ENCODE peak calls at places on chromosomes 2 and 18, in nine cellular contexts. F is upper lobe of right lung, G is tibial nerve, E is prostate gland, Z is transverse colon, I is GM12878, L is left ventricle myocardium inferior, B is osteocyte, D is uterus. N is an unnamed sample.

GRCh38 chr2:142314164-142314563 is 183.3 kb upstream of the LRP1B start:
- DNase-seq in F (no peak), G (no peak), E (no peak), Z (no peak), I (no peak), L (no peak), B (no peak), D (no peak), N (no peak)

GRCh38 chr2:12587729-12588522 is 128.8 kb upstream of the TRIB2 start:
- DNase-seq in F (no peak), G (no peak), E (no peak), Z (peak; percentile 27), I (peak; percentile 49), L (no peak), B (no peak), D (peak; percentile 47), N (no peak)

GRCh38 chr18:9855686-9856085 is 30.1 kb upstream of the TXNDC2 start:
- DNase-seq in F (no peak), G (no peak), E (no peak), Z (no peak), I (no peak), L (no peak), B (no peak), D (no peak), N (no peak)

GRCh38 chr2:213934560-213934959 is 476.3 kb upstream of the VWC2L start:
- DNase-seq in F (no peak), G (peak; percentile 7), E (no peak), Z (no peak), I (peak; percentile 11), L (no peak), B (no peak), D (no peak), N (peak; percentile 18)

GRCh38 chr18:13831864-13832508 is 8.0 kb downstream of the MC5R start:
- DNase-seq in F (no peak), G (no peak), E (no peak), Z (no peak), I (no peak), L (no peak), B (peak; percentile 65), D (no peak), N (no peak)

GRCh38 chr18:67266591-67267237 is 249.8 kb downstream of the DSEL start:
- DNase-seq in F (no peak), G (no peak), E (no peak), Z (no peak), I (no peak), L (no peak), B (no peak), D (no peak), N (no peak)

GRCh38 chr2:42142476-42143184 is 26.5 kb upstream of the EML4 start:
- DNase-seq in F (peak; percentile 67), G (no peak), E (no peak), Z (no peak), I (no peak), L (no peak), B (no peak), D (no peak), N (no peak)

GRCh38 chr2:126224766-126225165 is 431.2 kb upstream of the GYPC start:
- DNase-seq in F (no peak), G (no peak), E (no peak), Z (no peak), I (no peak), L (no peak), B (no peak), D (no peak), N (no peak)

GRCh38 chr2:239296020-239296932 is 104.5 kb downstream of the HDAC4 start:
- DNase-seq in F (peak; percentile 46), G (no peak), E (no peak), Z (peak; percentile 13), I (no peak), L (no peak), B (no peak), D (peak; percentile 14), N (no peak)

GRCh38 chr18:2173464-2173863 is 397.8 kb downstream of the METTL4 start:
- DNase-seq in F (no peak), G (no peak), E (no peak), Z (no peak), I (no peak), L (peak; percentile 43), B (no peak), D (no peak), N (no peak)

GRCh38 chr2:102025016-102025491 is 33.3 kb downstream of the IL1R2 start:
- DNase-seq in F (no peak), G (no peak), E (no peak), Z (no peak), I (peak; percentile 55), L (no peak), B (no peak), D (no peak), N (no peak)

GRCh38 chr2:82790277-82791021 is 1668.6 kb downstream of the SUCLG1 start:
- DNase-seq in F (no peak), G (no peak), E (no peak), Z (no peak), I (no peak), L (no peak), B (no peak), D (no peak), N (no peak)

GRCh38 chr18:49343179-49343578 is 117.3 kb downstream of the DYM start:
- DNase-seq in F (no peak), G (no peak), E (no peak), Z (no peak), I (no peak), L (no peak), B (no peak), D (no peak), N (no peak)

DNA sequence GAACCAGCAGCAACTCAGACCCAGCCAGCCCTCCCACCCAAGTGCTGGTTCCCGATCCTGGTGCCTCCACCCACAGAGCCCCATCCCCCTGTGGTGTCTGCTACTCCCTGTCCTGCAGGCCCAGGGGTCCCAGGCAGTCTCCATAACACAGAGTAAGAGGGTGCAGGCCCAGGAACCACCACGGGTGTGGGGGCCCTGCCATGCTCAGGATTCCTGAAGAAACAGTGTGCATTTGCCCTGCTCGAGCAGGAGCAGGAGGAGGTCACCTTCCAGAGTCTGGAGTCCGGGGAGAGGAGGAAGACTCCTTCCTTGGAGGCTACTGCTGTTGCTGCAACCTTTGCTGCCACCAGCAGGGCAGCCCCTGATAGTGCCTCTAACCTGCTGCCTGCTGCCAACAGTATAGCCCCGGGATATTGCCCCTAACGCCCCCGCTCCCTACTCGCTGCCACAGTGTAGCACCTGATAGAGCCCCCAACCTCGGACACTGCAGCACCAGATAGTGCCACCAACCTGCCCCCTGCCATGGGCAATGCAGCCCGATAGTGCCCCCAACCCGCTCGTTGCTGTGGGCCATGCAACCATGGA is 46.8 kb upstream of the ANKRD62 start:
- DNase-seq in F (no peak), G (no peak), E (no peak), Z (no peak), I (no peak), L (no peak), B (peak; percentile 78), D (no peak), N (peak; percentile 15)
- TF ChIP-seq CTCF in F (no peak), G (no peak), E (no peak), Z (no peak), I (no peak), L (no peak), B (no peak), D (no peak), N (no peak)

GRCh38 chr2:164840930-164841718 is 499 bp downstream of the COBLL1 start:
- DNase-seq in F (peak; percentile 90), G (no peak), E (peak; percentile 72), Z (peak; percentile 81), I (no peak), L (peak; percentile 84), B (peak; percentile 90), D (peak; percentile 60), N (peak; percentile 74)
- TF ChIP-seq CTCF in F (peak; percentile 35), G (peak; percentile 19), E (no peak), Z (peak; percentile 42), I (no peak), L (peak; percentile 32), B (peak; percentile 37), D (peak; percentile 2), N (no peak)

GRCh38 chr2:231410293-231411004 is 14.9 kb downstream of the B3GNT7 start:
- DNase-seq in F (no peak), G (no peak), E (no peak), Z (no peak), I (no peak), L (no peak), B (no peak), D (no peak), N (no peak)
- TF ChIP-seq CTCF in F (peak; percentile 25), G (no peak), E (no peak), Z (peak; percentile 61), I (peak; percentile 11), L (no peak), B (peak; percentile 45), D (no peak), N (no peak)

GRCh38 chr2:177106212-177106611 is 106.4 kb upstream of the HNRNPA3 start:
- DNase-seq in F (no peak), G (no peak), E (no peak), Z (no peak), I (no peak), L (no peak), B (no peak), D (no peak), N (no peak)
- TF ChIP-seq CTCF in F (no peak), G (no peak), E (no peak), Z (no peak), I (no peak), L (no peak), B (peak; percentile 15), D (no peak), N (no peak)

GRCh38 chr2:105917216-105917615 is 172.5 kb downstream of the NCK2 start:
- DNase-seq in F (no peak), G (no peak), E (no peak), Z (no peak), I (no peak), L (no peak), B (no peak), D (no peak), N (no peak)

GRCh38 chr2:105917688-105918087 is 173.0 kb downstream of the NCK2 start:
- DNase-seq in F (no peak), G (no peak), E (no peak), Z (no peak), I (no peak), L (no peak), B (no peak), D (no peak), N (no peak)

GRCh38 chr2:105919191-105919811 is 174.6 kb downstream of the NCK2 start:
- DNase-seq in F (no peak), G (peak; percentile 58), E (no peak), Z (peak; percentile 12), I (no peak), L (peak; percentile 70), B (no peak), D (no peak), N (peak; percentile 43)

GRCh38 chr2:105924271-105924670 is 179.6 kb downstream of the NCK2 start:
- DNase-seq in F (no peak), G (no peak), E (no peak), Z (no peak), I (no peak), L (no peak), B (no peak), D (no peak), N (no peak)

DNA sequence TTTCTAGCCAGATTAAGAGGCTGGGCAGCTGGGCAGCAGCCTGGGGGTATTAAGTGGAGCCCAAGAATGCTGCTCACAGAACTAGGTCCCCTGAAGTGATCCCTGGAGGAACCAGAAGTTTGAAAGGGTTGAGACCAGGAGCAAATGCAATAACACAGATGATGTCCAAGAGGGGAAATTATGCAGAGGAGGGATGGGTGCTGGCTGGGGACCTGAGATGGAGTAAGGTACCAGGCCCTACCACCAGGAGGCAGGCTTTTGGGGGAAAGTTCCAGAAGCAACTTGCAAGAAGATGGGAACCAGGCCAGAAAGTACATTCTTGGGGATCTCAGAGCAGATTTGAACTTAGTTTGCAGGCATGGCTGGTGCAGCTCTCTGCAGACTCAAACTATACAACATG is 175.1 kb downstream of the NCK2 start:
- DNase-seq in F (no peak), G (no peak), E (no peak), Z (peak; percentile 30), I (no peak), L (no peak), B (no peak), D (no peak), N (peak; percentile 45)
- TF ChIP-seq CTCF in F (peak; percentile 41), G (peak; percentile 12), E (no peak), Z (peak; percentile 43), I (no peak), L (peak; percentile 47), B (peak; percentile 35), D (no peak), N (peak; percentile 36)

N was measured in colonic mucosa.